ENCODE peak calls at places on chromosome 18, in eight cellular contexts. U is CD8-positive, alpha-beta T cell; Z is neural progenitor cell; S is GM12865; L is adrenal gland; X is heart right ventricle; F is choroid plexus epithelial cell; N is HFFc6. R is an unnamed sample.

GRCh38 chr18:50143891-50144290 is 51.1 kb downstream of the MYO5B start:
- DNase-seq in U (no peak), S (no peak), L (no peak), Z (no peak), X (no peak), N (no peak), F (no peak), R (no peak)

GRCh38 chr18:1229634-1230033 is 325.0 kb downstream of the ADCYAP1 start:
- DNase-seq in F (no peak), U (no peak), X (no peak), Z (no peak), N (no peak), S (no peak), L (no peak), R (no peak)

GRCh38 chr18:46468431-46469180 is 188.4 kb downstream of the LOXHD1 start:
- DNase-seq in L (no peak), U (no peak), F (no peak), X (no peak), Z (no peak), N (no peak), S (no peak), R (no peak)

GRCh38 chr18:33838084-33838483 is 260.1 kb downstream of the ASXL3 start:
- DNase-seq in L (no peak), N (no peak), U (no peak), Z (no peak), S (peak; percentile 52), F (no peak), X (no peak), R (no peak)

GRCh38 chr18:46449499-46449898 is 207.5 kb downstream of the LOXHD1 start:
- DNase-seq in U (no peak), X (no peak), N (no peak), F (no peak), S (no peak), L (no peak), Z (no peak), R (no peak)

GRCh38 chr18:36850527-36851201 is 21.7 kb downstream of the KIAA1328 start:
- DNase-seq in S (no peak), U (no peak), X (no peak), L (peak; percentile 48), N (peak; percentile 94), F (peak; percentile 95), Z (no peak), R (no peak)

GRCh38 chr18:50662177-50662576 is 102.3 kb downstream of the MAPK4 start:
- DNase-seq in U (no peak), S (peak; percentile 63), Z (peak; percentile 47), N (no peak), F (peak; percentile 27), L (no peak), X (no peak), R (no peak)

GRCh38 chr18:49168970-49169619 is 218.3 kb upstream of the SMAD7 start:
- DNase-seq in U (no peak), N (no peak), F (no peak), L (no peak), S (peak; percentile 81), Z (no peak), X (no peak), R (no peak)

GRCh38 chr18:5868218-5868904 is 27.0 kb downstream of the TMEM200C start:
- DNase-seq in Z (peak; percentile 93), F (peak; percentile 95), X (peak; percentile 14), U (no peak), N (peak; percentile 50), S (peak; percentile 86), L (peak; percentile 88), R (peak; percentile 82)

GRCh38 chr18:49855711-49856110 is 42.4 kb upstream of the ACAA2 start:
- DNase-seq in F (no peak), X (no peak), U (no peak), N (no peak), L (no peak), S (no peak), Z (no peak), R (no peak)

GRCh38 chr18:62245699-62246098 is 58.6 kb downstream of the RELCH start:
- DNase-seq in U (no peak), N (no peak), L (no peak), Z (no peak), X (no peak), S (no peak), F (no peak), R (no peak)
- TF ChIP-seq CTCF in U (no peak), N (peak; percentile 32), L (no peak), Z (peak; percentile 33), X (no peak), S (peak; percentile 10), F (no peak), R (no peak)

GRCh38 chr18:35289293-35290069 is 548 bp downstream of the ZSCAN30 start:
- DNase-seq in X (no peak), F (no peak), N (peak; percentile 16), Z (peak; percentile 8), L (peak; percentile 32), S (peak; percentile 49), U (no peak), R (peak; percentile 15)
- TF ChIP-seq CTCF in X (no peak), F (no peak), N (no peak), Z (no peak), L (no peak), S (no peak), U (no peak), R (no peak)

GRCh38 chr18:13461488-13461887 is 242.9 kb downstream of the LDLRAD4 start:
- DNase-seq in L (no peak), U (no peak), F (peak; percentile 7), S (no peak), N (no peak), Z (no peak), X (no peak), R (no peak)
- TF ChIP-seq CTCF in L (no peak), U (no peak), F (no peak), S (no peak), N (no peak), Z (no peak), X (no peak), R (no peak)

GRCh38 chr18:35030234-35030989 is 10.8 kb upstream of the MAPRE2 start:
- DNase-seq in U (no peak), F (no peak), L (no peak), S (peak; percentile 40), N (no peak), Z (no peak), X (no peak), R (no peak)
- TF ChIP-seq CTCF in U (no peak), F (peak; percentile 1), L (no peak), S (no peak), N (no peak), Z (no peak), X (no peak), R (no peak)

DNA sequence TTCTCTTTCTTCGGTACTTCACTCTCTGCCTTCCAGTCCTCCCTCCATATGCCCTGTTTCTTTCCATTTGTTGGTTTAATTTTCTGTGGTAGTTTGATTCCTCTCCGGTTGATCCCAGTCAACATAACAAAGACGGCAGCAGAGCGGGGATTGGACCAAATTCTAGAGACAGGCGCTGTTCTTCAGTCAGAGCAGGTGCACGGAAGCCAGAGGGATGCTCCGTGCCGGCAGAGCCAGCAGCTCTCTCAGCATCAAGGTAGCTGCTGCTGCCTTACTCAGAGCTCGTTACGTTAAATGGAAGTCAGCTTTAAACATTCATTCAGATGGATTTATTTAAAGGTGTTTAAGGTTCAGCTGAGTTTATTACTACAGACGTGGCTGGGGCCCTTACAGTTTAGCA is 497.3 kb upstream of the PIK3C3 start:
- DNase-seq in X (no peak), S (no peak), N (no peak), Z (no peak), F (no peak), U (no peak), L (no peak), R (no peak)
- TF ChIP-seq CTCF in X (no peak), S (no peak), N (no peak), Z (no peak), F (no peak), U (no peak), L (no peak), R (no peak)

GRCh38 chr18:77407733-77408132 is 158.1 kb downstream of the GALR1 start:
- DNase-seq in U (no peak), L (no peak), X (no peak), F (no peak), Z (no peak), S (no peak), N (no peak), R (no peak)
- TF ChIP-seq CTCF in U (no peak), L (no peak), X (no peak), F (peak; percentile 15), Z (peak; percentile 30), S (no peak), N (no peak), R (no peak)

GRCh38 chr18:2906522-2907458 is 60.0 kb downstream of the EMILIN2 start:
- DNase-seq in L (peak; percentile 11), U (peak; percentile 26), N (no peak), F (no peak), S (peak; percentile 45), X (peak; percentile 47), Z (peak; percentile 69), R (peak; percentile 58)
- TF ChIP-seq CTCF in L (no peak), U (peak; percentile 28), N (peak; percentile 44), F (peak; percentile 43), S (peak; percentile 35), X (peak; percentile 22), Z (peak; percentile 47), R (no peak)

GRCh38 chr18:67280843-67281242 is 235.7 kb downstream of the DSEL start:
- DNase-seq in F (no peak), X (no peak), L (no peak), S (no peak), U (no peak), Z (no peak), N (no peak), R (no peak)

GRCh38 chr18:67278984-67279383 is 237.5 kb downstream of the DSEL start:
- DNase-seq in S (no peak), L (no peak), F (no peak), U (no peak), Z (no peak), X (no peak), N (no peak), R (no peak)

GRCh38 chr18:67282796-67283195 is 233.7 kb downstream of the DSEL start:
- DNase-seq in U (no peak), X (no peak), Z (no peak), L (no peak), N (peak; percentile 8), F (peak; percentile 36), S (no peak), R (no peak)

GRCh38 chr18:67285583-67285982 is 230.9 kb downstream of the DSEL start:
- DNase-seq in Z (no peak), S (no peak), F (no peak), L (no peak), U (no peak), X (no peak), N (no peak), R (no peak)

DNA sequence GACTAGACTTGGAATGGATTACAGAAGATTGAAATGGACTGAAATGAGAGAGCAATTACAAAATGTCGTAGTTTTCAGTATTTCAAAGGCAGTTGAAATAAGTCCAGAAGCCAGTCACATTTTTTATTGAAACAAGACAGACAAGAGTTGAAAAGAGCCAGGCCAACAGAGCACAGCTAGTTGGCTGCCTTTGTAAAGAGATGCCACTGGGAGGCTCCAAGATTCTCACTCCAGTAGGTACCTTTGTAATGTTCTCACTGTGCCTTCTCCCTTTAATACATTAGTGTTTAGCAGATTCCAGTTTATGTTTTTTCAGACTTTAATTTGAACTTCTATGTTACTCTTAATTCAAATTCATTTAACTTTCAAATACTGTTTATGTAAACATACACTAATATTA is 234.8 kb downstream of the DSEL start:
- DNase-seq in N (no peak), U (no peak), Z (no peak), S (no peak), L (no peak), F (no peak), X (no peak), R (no peak)
- TF ChIP-seq CTCF in N (no peak), U (no peak), Z (no peak), S (no peak), L (no peak), F (no peak), X (no peak), R (no peak)